ENCODE peak calls at places on chromosomes 6 and 20, in six cellular contexts. I is tibial nerve; N is neural progenitor cell; V is CD8-positive, alpha-beta T cell; Z is PC-9; W is uterus. E is an unnamed sample.
A peak's percentile ranks its signal among the peaks of the same experiment; 100 is the strongest.

GRCh38 chr6:72212686-72213085 is 326.3 kb downstream of the RIMS1 start:
- DNase-seq in I (no peak), V (no peak), W (no peak), Z (no peak), N (no peak), E (no peak)

GRCh38 chr6:167825759-167826229 is 917 bp upstream of the AFDN start:
- DNase-seq in Z (peak; percentile 48), I (no peak), W (peak; percentile 46), V (peak; percentile 26), N (peak; percentile 90), E (peak; percentile 84)

GRCh38 chr6:166639921-166640320 is 12.9 kb upstream of the RPS6KA2 start:
- DNase-seq in I (no peak), W (no peak), N (no peak), V (no peak), Z (no peak), E (no peak)

GRCh38 chr20:11694467-11694866 is 223.2 kb upstream of the BTBD3 start:
- DNase-seq in V (no peak), N (no peak), W (no peak), I (no peak), Z (no peak), E (no peak)

GRCh38 chr6:14763139-14763538 is 482.7 kb upstream of the JARID2 start:
- DNase-seq in W (no peak), I (no peak), V (no peak), N (no peak), Z (no peak), E (peak; percentile 27)

GRCh38 chr6:4358414-4359107 is 223.2 kb upstream of the ECI2 start:
- DNase-seq in N (peak; percentile 24), I (peak; percentile 51), W (peak; percentile 87), V (no peak), Z (peak; percentile 98), E (peak; percentile 98)

GRCh38 chr6:4973415-4973814 is 30.4 kb downstream of the RPP40 start:
- DNase-seq in N (no peak), Z (no peak), I (no peak), V (no peak), W (no peak), E (no peak)

GRCh38 chr6:39102024-39102820 is 12.8 kb downstream of the SAYSD1 start:
- DNase-seq in W (no peak), I (no peak), N (peak; percentile 80), V (no peak), Z (no peak), E (peak; percentile 87)

GRCh38 chr6:81753709-81754678 is 1.5 kb upstream of the TENT5A start:
- DNase-seq in V (peak; percentile 85), I (peak; percentile 83), W (peak; percentile 86), N (peak; percentile 79), Z (peak; percentile 70), E (peak; percentile 71)

GRCh38 chr20:37850724-37851123 is 52.2 kb upstream of the VSTM2L start:
- DNase-seq in W (no peak), V (no peak), N (no peak), I (no peak), Z (no peak), E (no peak)

GRCh38 chr6:89944826-89945407 is 50.6 kb downstream of the GJA10 start:
- DNase-seq in W (no peak), Z (no peak), I (no peak), N (no peak), V (no peak), E (peak; percentile 28)

GRCh38 chr20:58017237-58017969 is 211.1 kb downstream of the ANKRD60 start:
- DNase-seq in N (no peak), I (peak; percentile 28), Z (peak; percentile 80), W (no peak), V (no peak), E (no peak)

GRCh38 chr6:121780325-121781313 is 345.2 kb downstream of the GJA1 start:
- DNase-seq in V (no peak), N (no peak), W (peak; percentile 80), I (peak; percentile 80), Z (no peak), E (peak; percentile 96)

GRCh38 chr6:52077961-52078613 is 9.3 kb downstream of the PKHD1 start:
- DNase-seq in W (no peak), N (peak; percentile 13), Z (no peak), V (no peak), I (no peak), E (no peak)

GRCh38 chr6:135535989-135536414 is 38.5 kb upstream of the AHI1 start:
- DNase-seq in V (no peak), N (peak; percentile 48), W (no peak), Z (peak; percentile 12), I (no peak), E (peak; percentile 93)

GRCh38 chr20:11216451-11217314 is 542.9 kb upstream of the JAG1 start:
- DNase-seq in W (no peak), Z (no peak), V (no peak), I (no peak), N (no peak), E (no peak)

GRCh38 chr6:52407467-52407866 is 12.7 kb upstream of the EFHC1 start:
- DNase-seq in I (no peak), W (no peak), N (peak; percentile 77), Z (peak; percentile 17), V (no peak), E (peak; percentile 60)

GRCh38 chr20:50679753-50680105 is 11.6 kb downstream of the RIPOR3 start:
- DNase-seq in N (no peak), W (no peak), Z (peak; percentile 20), I (no peak), V (no peak), E (no peak)

GRCh38 chr6:80523531-80523970 is 417.1 kb downstream of the BCKDHB start:
- DNase-seq in W (peak; percentile 13), N (peak; percentile 81), V (no peak), I (no peak), Z (no peak), E (no peak)

GRCh38 chr20:16434087-16434664 is 139.1 kb downstream of the KIF16B start:
- DNase-seq in V (peak; percentile 36), I (peak; percentile 35), W (peak; percentile 27), N (peak; percentile 67), Z (peak; percentile 28), E (peak; percentile 54)

GRCh38 chr6:165782124-165782523 is 119.1 kb upstream of the PDE10A start:
- DNase-seq in Z (no peak), V (no peak), W (no peak), I (no peak), N (no peak), E (no peak)

GRCh38 chr6:11197846-11198245 is 34.6 kb downstream of the NEDD9 start:
- DNase-seq in I (no peak), N (no peak), W (no peak), V (no peak), Z (no peak), E (no peak)

GRCh38 chr20:58271596-58272460 is 37.7 kb upstream of the RAB22A start:
- DNase-seq in W (no peak), V (no peak), Z (no peak), I (no peak), N (no peak), E (no peak)

GRCh38 chr6:40997256-40997957 is 41.6 kb downstream of the UNC5CL start:
- DNase-seq in Z (peak; percentile 72), I (no peak), W (no peak), N (peak; percentile 85), V (no peak), E (peak; percentile 71)

DNA sequence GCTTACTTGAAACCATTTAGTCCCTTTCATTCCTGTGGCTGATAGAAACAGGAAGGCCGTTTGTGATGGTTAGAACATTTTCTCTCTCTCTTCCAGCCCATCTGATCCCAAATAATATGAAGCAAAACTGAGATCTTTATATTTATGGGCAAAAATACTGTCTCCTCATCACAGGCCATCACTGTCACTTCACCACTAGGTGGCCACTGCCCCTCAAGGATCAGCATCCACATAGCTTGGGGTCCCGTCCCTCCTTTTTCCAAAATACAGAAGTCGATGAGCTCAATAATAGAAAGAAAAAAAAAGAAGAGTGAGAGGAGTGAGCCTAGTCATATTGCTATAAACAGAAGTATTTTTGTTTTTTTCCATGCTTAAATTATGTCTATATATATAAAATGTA is 46.4 kb upstream of the LAMP5 start:
- DNase-seq in Z (no peak), V (no peak), I (no peak), W (no peak), N (peak; percentile 59), E (no peak)
- TF ChIP-seq CTCF in Z (peak; percentile 67), V (no peak), I (peak; percentile 22), W (no peak), N (peak; percentile 84), E (peak; percentile 36)

GRCh38 chr6:163712569-163712966 is 298.1 kb downstream of the QKI start:
- DNase-seq in N (no peak), I (no peak), Z (no peak), V (no peak), W (no peak), E (no peak)
- H3K4me3 ChIP-seq in N (no peak overlapping the region), I (no peak overlapping the region), Z (no peak overlapping the region), V (no peak overlapping the region), W (no peak overlapping the region), E (no peak overlapping the region)

GRCh38 chr6:138386897-138387296 is 9.2 kb downstream of the SMIM28 start:
- DNase-seq in Z (no peak), I (no peak), N (no peak), W (no peak), V (no peak), E (no peak)
- H3K27ac ChIP-seq in Z (no peak overlapping the region), I (no peak overlapping the region), N (no peak overlapping the region), W (no peak overlapping the region), V (no peak overlapping the region), E (no peak overlapping the region)

DNA sequence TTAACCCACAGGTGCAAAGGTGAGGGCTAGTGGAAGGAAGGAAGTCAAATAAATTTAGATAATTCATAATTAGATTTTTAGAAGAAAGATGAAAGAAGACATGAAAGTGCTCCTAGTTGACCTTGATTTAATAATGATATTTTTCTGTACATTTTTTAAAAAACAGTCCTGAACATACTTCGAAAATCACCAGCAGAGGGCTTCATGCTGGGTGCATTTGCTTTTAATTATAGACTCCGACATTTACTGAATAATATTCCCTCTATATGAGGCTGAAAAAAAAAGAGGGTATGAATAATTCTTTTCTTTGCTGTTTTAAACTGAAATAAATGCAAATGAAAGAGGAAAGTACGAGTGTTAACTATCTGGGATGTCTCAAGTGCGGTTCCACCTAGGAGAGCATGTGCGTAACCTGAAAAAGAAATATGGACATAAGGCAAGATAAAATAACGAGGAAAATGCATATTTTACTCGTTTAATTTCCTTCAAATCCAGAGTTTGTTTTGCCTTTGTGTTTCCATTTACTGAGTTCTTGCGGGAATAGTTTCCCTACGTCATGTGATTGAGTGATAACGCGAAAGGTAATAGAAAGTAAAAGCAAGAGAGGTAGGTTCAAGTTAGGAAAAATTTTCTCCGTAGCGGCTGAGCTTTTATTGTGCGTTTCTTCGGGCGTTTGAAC is 3.1 kb upstream of the TFAP2B start:
- DNase-seq in N (no peak), W (no peak), Z (no peak), V (no peak), I (no peak), E (no peak)
- TF ChIP-seq CTCF in N (peak; percentile 32), W (no peak), Z (peak; percentile 8), V (no peak), I (peak; percentile 13), E (peak; percentile 44)

GRCh38 chr6:37675606-37676005 is 22.1 kb downstream of the MDGA1 start:
- DNase-seq in Z (no peak), N (no peak), W (no peak), V (no peak), I (no peak), E (no peak)

GRCh38 chr6:37678078-37678846 is 19.4 kb downstream of the MDGA1 start:
- DNase-seq in W (no peak), I (no peak), V (no peak), Z (no peak), N (no peak), E (no peak)

GRCh38 chr6:37675100-37675499 is 22.6 kb downstream of the MDGA1 start:
- DNase-seq in Z (no peak), V (no peak), W (no peak), N (no peak), I (no peak), E (no peak)

GRCh38 chr6:37674161-37674560 is 23.5 kb downstream of the MDGA1 start:
- DNase-seq in I (no peak), Z (no peak), N (no peak), V (no peak), W (no peak), E (no peak)

GRCh38 chr6:37676071-37676470 is 21.6 kb downstream of the MDGA1 start:
- DNase-seq in V (no peak), I (no peak), Z (no peak), W (no peak), N (no peak), E (no peak)
- H3K4me3 ChIP-seq in V (no peak overlapping the region), I (no peak overlapping the region), Z (no peak overlapping the region), W (no peak overlapping the region), N (no peak overlapping the region), E (no peak overlapping the region)